ENCODE peak calls at places on chromosomes 7 and 10, in nine cellular contexts. One of them, this sample, is unnamed.

GRCh38 chr7:1874522-1875389 is 204.7 kb downstream of the ELFN1 start:
- DNase-seq in GM12865: no peak
- DNase-seq in breast epithelium: no peak
- DNase-seq in HFF-Myc: no peak
- DNase-seq in mucosa of descending colon: no peak
- DNase-seq in AG10803: no peak
- DNase-seq in body of pancreas: no peak
- DNase-seq in A549: no peak
- DNase-seq in heart left ventricle: no peak
- DNase-seq in this sample: no peak

GRCh38 chr7:33671521-33672262 is 233.6 kb upstream of the BMPER start:
- DNase-seq in GM12865: peak
- DNase-seq in breast epithelium: no peak
- DNase-seq in HFF-Myc: no peak
- DNase-seq in mucosa of descending colon: no peak
- DNase-seq in AG10803: peak
- DNase-seq in body of pancreas: no peak
- DNase-seq in A549: no peak
- DNase-seq in heart left ventricle: no peak
- DNase-seq in this sample: no peak

GRCh38 chr7:13778967-13779366 is 210.5 kb downstream of the ETV1 start:
- DNase-seq in GM12865: no peak
- DNase-seq in breast epithelium: no peak
- DNase-seq in HFF-Myc: no peak
- DNase-seq in mucosa of descending colon: no peak
- DNase-seq in AG10803: peak
- DNase-seq in body of pancreas: no peak
- DNase-seq in A549: no peak
- DNase-seq in heart left ventricle: no peak
- DNase-seq in this sample: no peak

GRCh38 chr7:57204411-57204811 is 72.2 kb upstream of the ZNF479 start:
- DNase-seq in GM12865: no peak
- DNase-seq in breast epithelium: peak
- DNase-seq in HFF-Myc: no peak
- DNase-seq in mucosa of descending colon: peak
- DNase-seq in AG10803: no peak
- DNase-seq in body of pancreas: no peak
- DNase-seq in A549: no peak
- DNase-seq in heart left ventricle: no peak
- DNase-seq in this sample: no peak

GRCh38 chr7:82275342-82275741 is 168.2 kb downstream of the CACNA2D1 start:
- DNase-seq in GM12865: no peak
- DNase-seq in breast epithelium: no peak
- DNase-seq in HFF-Myc: no peak
- DNase-seq in mucosa of descending colon: no peak
- DNase-seq in AG10803: no peak
- DNase-seq in body of pancreas: no peak
- DNase-seq in A549: no peak
- DNase-seq in heart left ventricle: no peak
- DNase-seq in this sample: no peak

GRCh38 chr7:153099235-153099634 is 339.7 kb downstream of the ACTR3B start:
- DNase-seq in GM12865: no peak
- DNase-seq in breast epithelium: no peak
- DNase-seq in HFF-Myc: no peak
- DNase-seq in mucosa of descending colon: no peak
- DNase-seq in AG10803: no peak
- DNase-seq in body of pancreas: no peak
- DNase-seq in A549: no peak
- DNase-seq in heart left ventricle: no peak
- DNase-seq in this sample: no peak

GRCh38 chr7:116872026-116872425 is 9.6 kb downstream of the CAPZA2 start:
- DNase-seq in GM12865: no peak
- DNase-seq in breast epithelium: no peak
- DNase-seq in HFF-Myc: no peak
- DNase-seq in mucosa of descending colon: no peak
- DNase-seq in AG10803: no peak
- DNase-seq in body of pancreas: no peak
- DNase-seq in A549: no peak
- DNase-seq in heart left ventricle: no peak
- DNase-seq in this sample: no peak

GRCh38 chr10:91104185-91105041 is 116.0 kb upstream of the PCGF5 start:
- DNase-seq in GM12865: peak
- DNase-seq in breast epithelium: no peak
- DNase-seq in HFF-Myc: no peak
- DNase-seq in mucosa of descending colon: no peak
- DNase-seq in AG10803: no peak
- DNase-seq in body of pancreas: no peak
- DNase-seq in A549: no peak
- DNase-seq in heart left ventricle: peak
- DNase-seq in this sample: no peak

GRCh38 chr7:45586748-45587520 is 12.8 kb downstream of the ADCY1 start:
- DNase-seq in GM12865: no peak
- DNase-seq in breast epithelium: peak
- DNase-seq in HFF-Myc: no peak
- DNase-seq in mucosa of descending colon: no peak
- DNase-seq in AG10803: no peak
- DNase-seq in body of pancreas: no peak
- DNase-seq in A549: no peak
- DNase-seq in heart left ventricle: no peak
- DNase-seq in this sample: no peak

GRCh38 chr7:31933481-31933880 is 136.7 kb downstream of the PDE1C start:
- DNase-seq in GM12865: no peak
- DNase-seq in breast epithelium: no peak
- DNase-seq in HFF-Myc: no peak
- DNase-seq in mucosa of descending colon: no peak
- DNase-seq in AG10803: peak
- DNase-seq in body of pancreas: no peak
- DNase-seq in A549: peak
- DNase-seq in heart left ventricle: no peak
- DNase-seq in this sample: no peak

GRCh38 chr10:113368660-113369059 is 184.2 kb upstream of the HABP2 start:
- DNase-seq in GM12865: no peak
- DNase-seq in breast epithelium: no peak
- DNase-seq in HFF-Myc: no peak
- DNase-seq in mucosa of descending colon: no peak
- DNase-seq in AG10803: no peak
- DNase-seq in body of pancreas: no peak
- DNase-seq in A549: no peak
- DNase-seq in heart left ventricle: no peak
- DNase-seq in this sample: no peak

GRCh38 chr7:32206987-32207386 is 136.8 kb upstream of the PDE1C start:
- DNase-seq in GM12865: no peak
- DNase-seq in breast epithelium: no peak
- DNase-seq in HFF-Myc: no peak
- DNase-seq in mucosa of descending colon: no peak
- DNase-seq in AG10803: peak
- DNase-seq in body of pancreas: peak
- DNase-seq in A549: peak
- DNase-seq in heart left ventricle: peak
- DNase-seq in this sample: no peak

GRCh38 chr10:47318706-47319105 is 3.5 kb upstream of the GDF2 start:
- DNase-seq in GM12865: peak
- DNase-seq in breast epithelium: no peak
- DNase-seq in HFF-Myc: no peak
- DNase-seq in mucosa of descending colon: no peak
- DNase-seq in AG10803: no peak
- DNase-seq in body of pancreas: no peak
- DNase-seq in A549: peak
- DNase-seq in heart left ventricle: no peak
- DNase-seq in this sample: no peak

GRCh38 chr10:121459765-121460453 is 138.3 kb downstream of the FGFR2 start:
- DNase-seq in GM12865: no peak
- DNase-seq in breast epithelium: no peak
- DNase-seq in HFF-Myc: no peak
- DNase-seq in mucosa of descending colon: no peak
- DNase-seq in AG10803: peak
- DNase-seq in body of pancreas: no peak
- DNase-seq in A549: no peak
- DNase-seq in heart left ventricle: no peak
- DNase-seq in this sample: no peak

GRCh38 chr7:132817844-132818427 is 241.7 kb upstream of the PLXNA4 start:
- DNase-seq in GM12865: no peak
- DNase-seq in breast epithelium: no peak
- DNase-seq in HFF-Myc: no peak
- DNase-seq in mucosa of descending colon: no peak
- DNase-seq in AG10803: peak
- DNase-seq in body of pancreas: no peak
- DNase-seq in A549: no peak
- DNase-seq in heart left ventricle: no peak
- DNase-seq in this sample: peak

GRCh38 chr10:132294561-132295320 is 13.0 kb downstream of the STK32C start:
- DNase-seq in GM12865: no peak
- DNase-seq in breast epithelium: peak
- DNase-seq in HFF-Myc: no peak
- DNase-seq in mucosa of descending colon: peak
- DNase-seq in AG10803: no peak
- DNase-seq in body of pancreas: no peak
- DNase-seq in A549: no peak
- DNase-seq in heart left ventricle: no peak
- DNase-seq in this sample: no peak

GRCh38 chr10:132118366-132118765 is 52.6 kb downstream of the JAKMIP3 start:
- DNase-seq in GM12865: no peak
- DNase-seq in breast epithelium: no peak
- DNase-seq in HFF-Myc: no peak
- DNase-seq in mucosa of descending colon: peak
- DNase-seq in AG10803: no peak
- DNase-seq in body of pancreas: no peak
- DNase-seq in A549: no peak
- DNase-seq in heart left ventricle: no peak
- DNase-seq in this sample: no peak

GRCh38 chr7:116832692-116833091 is 29.7 kb upstream of the CAPZA2 start:
- DNase-seq in GM12865: no peak
- DNase-seq in breast epithelium: no peak
- DNase-seq in HFF-Myc: no peak
- DNase-seq in mucosa of descending colon: no peak
- DNase-seq in AG10803: no peak
- DNase-seq in body of pancreas: no peak
- DNase-seq in A549: no peak
- DNase-seq in heart left ventricle: no peak
- DNase-seq in this sample: no peak

GRCh38 chr10:27747096-27747451 is 1.5 kb upstream of the MKX start:
- DNase-seq in GM12865: no peak
- DNase-seq in breast epithelium: no peak
- DNase-seq in HFF-Myc: no peak
- DNase-seq in mucosa of descending colon: no peak
- DNase-seq in AG10803: peak
- DNase-seq in body of pancreas: no peak
- DNase-seq in A549: peak
- DNase-seq in heart left ventricle: no peak
- DNase-seq in this sample: no peak
- H3K4me3 ChIP-seq in GM12865: no peak
- H3K4me3 ChIP-seq in breast epithelium: no peak
- H3K4me3 ChIP-seq in HFF-Myc: peak
- H3K4me3 ChIP-seq in mucosa of descending colon: no peak
- H3K4me3 ChIP-seq in AG10803: peak
- H3K4me3 ChIP-seq in body of pancreas: no peak
- H3K4me3 ChIP-seq in A549: no peak
- H3K4me3 ChIP-seq in heart left ventricle: no peak
- H3K4me3 ChIP-seq in this sample: no peak

GRCh38 chr7:79781716-79782115 is 328.2 kb upstream of the MAGI2 start:
- DNase-seq in GM12865: no peak
- DNase-seq in breast epithelium: no peak
- DNase-seq in HFF-Myc: no peak
- DNase-seq in mucosa of descending colon: no peak
- DNase-seq in AG10803: no peak
- DNase-seq in body of pancreas: no peak
- DNase-seq in A549: no peak
- DNase-seq in heart left ventricle: no peak
- DNase-seq in this sample: peak
- TF ChIP-seq CTCF in GM12865: no peak
- TF ChIP-seq CTCF in breast epithelium: no peak
- TF ChIP-seq CTCF in HFF-Myc: no peak
- TF ChIP-seq CTCF in mucosa of descending colon: no peak
- TF ChIP-seq CTCF in AG10803: no peak
- TF ChIP-seq CTCF in body of pancreas: no peak
- TF ChIP-seq CTCF in A549: no peak
- TF ChIP-seq CTCF in heart left ventricle: no peak
- TF ChIP-seq CTCF in this sample: no peak

DNA sequence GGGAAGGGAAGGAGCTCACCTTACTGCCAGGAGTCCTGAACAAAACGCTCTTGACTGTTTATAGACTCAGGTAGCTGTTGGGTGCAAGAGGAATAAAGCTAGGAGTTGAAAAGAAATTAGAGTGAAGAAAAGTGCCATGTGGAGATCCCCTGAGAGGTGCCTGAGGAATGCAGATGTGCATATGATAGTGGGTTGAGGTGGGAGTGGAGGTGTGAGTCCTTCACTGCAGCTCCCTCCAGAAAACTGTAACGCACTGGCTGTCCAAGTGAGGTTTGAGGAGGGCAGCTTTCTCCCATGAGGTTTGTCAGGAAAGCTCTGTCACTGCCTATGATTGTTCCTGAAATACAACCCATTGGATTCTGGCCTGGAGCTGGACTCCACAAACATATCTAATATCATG is 904.8 kb upstream of the POT1 start:
- DNase-seq in GM12865: no peak
- DNase-seq in breast epithelium: no peak
- DNase-seq in HFF-Myc: no peak
- DNase-seq in mucosa of descending colon: no peak
- DNase-seq in AG10803: no peak
- DNase-seq in body of pancreas: no peak
- DNase-seq in A549: no peak
- DNase-seq in heart left ventricle: no peak
- DNase-seq in this sample: no peak
- H3K4me3 ChIP-seq in GM12865: no peak
- H3K4me3 ChIP-seq in breast epithelium: no peak
- H3K4me3 ChIP-seq in HFF-Myc: no peak
- H3K4me3 ChIP-seq in mucosa of descending colon: no peak
- H3K4me3 ChIP-seq in AG10803: no peak
- H3K4me3 ChIP-seq in body of pancreas: no peak
- H3K4me3 ChIP-seq in A549: no peak
- H3K4me3 ChIP-seq in heart left ventricle: no peak
- H3K4me3 ChIP-seq in this sample: no peak

DNA sequence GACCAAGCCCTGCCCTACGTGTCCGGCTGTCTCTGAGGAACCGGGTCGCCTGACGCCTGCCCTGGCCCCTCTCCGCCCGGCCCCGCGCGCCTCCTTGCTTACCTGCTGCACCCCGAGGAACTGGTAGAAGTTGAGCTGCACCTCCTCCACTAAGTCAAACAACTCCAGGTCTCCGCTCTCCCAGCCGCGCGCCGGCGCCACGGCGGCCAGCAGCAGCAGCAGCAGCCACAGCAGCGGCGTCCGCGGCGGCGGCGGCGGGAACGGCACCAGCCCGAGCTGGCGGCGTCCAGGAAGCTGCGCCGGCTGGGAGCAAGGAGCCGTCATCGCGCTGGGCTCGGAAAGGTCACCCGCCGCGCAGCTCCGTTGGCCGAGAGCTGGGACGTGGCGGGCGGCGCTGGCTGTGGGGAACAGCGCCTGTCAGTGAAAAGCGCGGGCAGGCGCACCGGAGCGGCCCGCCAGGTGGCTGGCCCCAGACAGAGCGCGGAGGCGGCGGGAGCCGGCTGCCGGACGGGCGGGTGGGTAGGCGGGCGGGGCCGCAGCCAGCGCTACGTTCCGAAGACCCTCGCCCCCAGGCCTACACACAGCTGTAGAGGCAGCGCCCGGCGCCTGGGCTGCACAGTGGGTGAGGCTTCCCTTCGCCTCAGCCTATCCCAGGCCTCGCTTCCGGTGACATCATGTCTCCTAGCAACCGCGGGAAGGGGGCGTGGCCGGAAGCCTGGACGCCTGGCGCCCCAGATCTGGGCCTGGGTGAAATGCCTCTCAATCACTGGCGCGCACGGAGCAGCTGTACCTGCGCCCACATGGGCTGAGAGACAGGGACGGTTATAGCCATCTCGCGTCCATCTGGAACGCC is at the start of gene DNAJC1:
- DNase-seq in GM12865: peak
- DNase-seq in breast epithelium: peak
- DNase-seq in HFF-Myc: peak
- DNase-seq in mucosa of descending colon: peak
- DNase-seq in AG10803: peak
- DNase-seq in body of pancreas: peak
- DNase-seq in A549: peak
- DNase-seq in heart left ventricle: peak
- DNase-seq in this sample: peak
- TF ChIP-seq CTCF in GM12865: peak
- TF ChIP-seq CTCF in breast epithelium: peak
- TF ChIP-seq CTCF in HFF-Myc: no peak
- TF ChIP-seq CTCF in mucosa of descending colon: no peak
- TF ChIP-seq CTCF in AG10803: no peak
- TF ChIP-seq CTCF in body of pancreas: no peak
- TF ChIP-seq CTCF in A549: no peak
- TF ChIP-seq CTCF in heart left ventricle: no peak
- TF ChIP-seq CTCF in this sample: no peak

This sample was measured in fibroblast of villous mesenchyme.